ENCODE peak calls at places on chromosomes 2 and 18, in six cellular contexts. B is stomach, Z is SK-N-SH, U is HCT116, I is vagina, D is Panc1. M is an unnamed sample. For H3K36me3 and H3K4me1, the result is how much of the 10 kb centered on the place peaks cover.

GRCh38 chr2:20125616-20126015 is 74.2 kb upstream of the LAPTM4A start:
- DNase-seq in D (no peak), Z (no peak), U (no peak), B (no peak), I (no peak), M (peak)

GRCh38 chr2:128237911-128238697 is 80.6 kb downstream of the HS6ST1 start:
- DNase-seq in I (peak), D (no peak), Z (no peak), B (no peak), U (no peak), M (no peak)

GRCh38 chr2:209556354-209556961 is 132.6 kb downstream of the MAP2 start:
- DNase-seq in U (peak), I (no peak), Z (peak), B (no peak), D (peak), M (no peak)

GRCh38 chr2:134278546-134278945 is 24.7 kb downstream of the MGAT5 start:
- DNase-seq in U (no peak), B (no peak), Z (no peak), I (no peak), D (no peak), M (no peak)

GRCh38 chr2:68970566-68970965 is 3.9 kb upstream of the GKN1 start:
- DNase-seq in B (no peak), Z (no peak), D (no peak), U (no peak), I (no peak), M (no peak)

GRCh38 chr2:147538088-147538487 is 306.7 kb upstream of the ACVR2A start:
- DNase-seq in Z (no peak), B (no peak), I (no peak), U (no peak), D (no peak), M (no peak)

GRCh38 chr2:72605836-72606442 is 219.9 kb downstream of the EXOC6B start:
- DNase-seq in Z (peak), U (no peak), D (no peak), B (no peak), I (no peak), M (no peak)

GRCh38 chr2:1262609-1263008 is 150.7 kb upstream of the TPO start:
- DNase-seq in I (no peak), D (no peak), B (no peak), Z (no peak), U (no peak), M (no peak)

GRCh38 chr2:162113088-162113770 is 38.8 kb downstream of the GCG start:
- DNase-seq in Z (no peak), B (no peak), U (no peak), D (no peak), I (no peak), M (no peak)

GRCh38 chr2:239504643-239505235 is 103.9 kb upstream of the HDAC4 start:
- DNase-seq in Z (no peak), B (no peak), U (no peak), I (no peak), D (no peak), M (no peak)

GRCh38 chr2:149068996-149069888 is 30.7 kb downstream of the LYPD6B start:
- DNase-seq in U (no peak), B (no peak), I (no peak), Z (no peak), D (no peak), M (no peak)

GRCh38 chr2:172107690-172108586 is 5.2 kb upstream of the DLX2 start:
- DNase-seq in U (no peak), Z (peak), B (no peak), I (no peak), D (no peak), M (no peak)

GRCh38 chr2:12778811-12779574 is 62.3 kb downstream of the TRIB2 start:
- DNase-seq in D (no peak), B (no peak), Z (no peak), I (no peak), U (no peak), M (no peak)

GRCh38 chr2:149038442-149039212 is at the start of gene LYPD6B:
- DNase-seq in U (no peak), Z (peak), D (no peak), I (no peak), B (peak), M (peak)

GRCh38 chr2:127451981-127452380 is 33.8 kb downstream of the PROC start:
- DNase-seq in Z (no peak), B (no peak), U (no peak), I (no peak), D (no peak), M (no peak)

GRCh38 chr2:75403991-75404428 is 156.7 kb downstream of the EVA1A start:
- DNase-seq in D (peak), Z (peak), I (no peak), B (no peak), U (peak), M (no peak)

GRCh38 chr2:233448220-233448559 is 93.9 kb downstream of the DGKD start:
- DNase-seq in B (no peak), U (no peak), D (no peak), I (no peak), Z (no peak), M (peak)

GRCh38 chr2:136327162-136327852 is 209.4 kb upstream of the CXCR4 start:
- DNase-seq in B (peak), D (no peak), U (no peak), Z (peak), I (no peak), M (no peak)

GRCh38 chr2:69046221-69046662 is 33.3 kb downstream of the ANTXR1 start:
- DNase-seq in U (no peak), D (peak), B (peak), I (no peak), Z (no peak), M (no peak)

GRCh38 chr2:179141206-179141605 is 91.3 kb upstream of the CCDC141 start:
- DNase-seq in Z (no peak), D (no peak), B (no peak), I (no peak), U (no peak), M (no peak)

GRCh38 chr2:237073552-237073951 is 12.1 kb upstream of the COPS8 start:
- DNase-seq in I (no peak), D (no peak), Z (no peak), U (no peak), B (no peak), M (no peak)

GRCh38 chr2:10762651-10763460 is 41.4 kb downstream of the ATP6V1C2 start:
- DNase-seq in U (peak), B (no peak), Z (peak), I (no peak), D (no peak), M (peak)

GRCh38 chr2:108612153-108612513 is 77.9 kb downstream of the LIMS1 start:
- DNase-seq in B (no peak), D (no peak), U (no peak), I (no peak), Z (no peak), M (no peak)

GRCh38 chr2:226873051-226873620 is 37.3 kb downstream of the RHBDD1 start:
- DNase-seq in I (no peak), D (no peak), U (no peak), B (no peak), Z (no peak), M (no peak)

GRCh38 chr2:70902579-70902978 is 33.1 kb upstream of the ATP6V1B1 start:
- DNase-seq in B (no peak), Z (no peak), I (no peak), D (no peak), U (no peak), M (no peak)

GRCh38 chr2:237438082-237438925 is 24.3 kb upstream of the COL6A3 start:
- DNase-seq in Z (no peak), D (no peak), B (peak), U (no peak), I (no peak), M (no peak)

GRCh38 chr2:44638649-44639048 is 276.9 kb downstream of the CAMKMT start:
- DNase-seq in B (no peak), Z (peak), U (no peak), D (no peak), I (no peak), M (no peak)

GRCh38 chr2:235679471-235679870 is 185.6 kb downstream of the AGAP1 start:
- DNase-seq in Z (no peak), U (no peak), B (no peak), I (no peak), D (no peak), M (no peak)

GRCh38 chr2:15783489-15783888 is 156.9 kb upstream of the MYCN start:
- DNase-seq in D (no peak), Z (no peak), B (no peak), I (no peak), U (no peak), M (peak)

GRCh38 chr2:197261808-197262226 is 48.8 kb downstream of the ANKRD44 start:
- DNase-seq in D (no peak), U (no peak), I (no peak), B (no peak), Z (peak), M (no peak)

GRCh38 chr18:58668897-58669296 is 2.4 kb upstream of the MALT1 start:
- DNase-seq in I (no peak), B (no peak), Z (no peak), D (no peak), U (peak), M (no peak)

GRCh38 chr2:221569342-221570278 is 2.5 kb downstream of the EPHA4 start:
- DNase-seq in Z (no peak), I (no peak), B (no peak), U (no peak), D (no peak), M (peak)

GRCh38 chr18:63314062-63314790 is 5.3 kb downstream of the BCL2 start:
- DNase-seq in B (no peak), Z (no peak), U (no peak), I (no peak), D (no peak), M (no peak)
- TF ChIP-seq POLR2AphosphoS5 in B (no peak), Z (no peak), U (no peak), I (no peak), D (no peak), M (no peak)

DNA sequence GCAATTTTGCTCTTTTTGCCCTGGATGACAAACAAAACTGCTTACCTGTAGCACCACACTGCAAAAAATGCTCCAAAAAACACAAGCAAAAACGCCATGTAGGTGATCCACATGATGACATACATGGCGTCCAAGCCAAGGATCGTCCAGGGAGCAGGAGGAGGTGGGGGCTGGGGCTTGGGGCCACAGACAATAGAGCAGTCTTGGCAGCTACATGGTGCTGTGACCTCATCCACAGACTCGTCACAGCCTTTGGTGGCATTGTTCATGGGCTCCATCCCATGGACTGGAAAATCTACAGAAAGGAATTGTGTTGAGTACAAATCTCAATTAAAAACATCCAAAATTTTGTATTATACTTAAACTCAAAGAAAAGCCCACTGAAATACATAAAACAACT is 26.1 kb downstream of the NPC1 start:
- DNase-seq in D (no peak), Z (no peak), U (no peak), B (no peak), I (no peak), M (no peak)
- H3K36me3 ChIP-seq in D (under half), Z (under half), U (under half), B (half or more), I (under half), M (under half)

DNA sequence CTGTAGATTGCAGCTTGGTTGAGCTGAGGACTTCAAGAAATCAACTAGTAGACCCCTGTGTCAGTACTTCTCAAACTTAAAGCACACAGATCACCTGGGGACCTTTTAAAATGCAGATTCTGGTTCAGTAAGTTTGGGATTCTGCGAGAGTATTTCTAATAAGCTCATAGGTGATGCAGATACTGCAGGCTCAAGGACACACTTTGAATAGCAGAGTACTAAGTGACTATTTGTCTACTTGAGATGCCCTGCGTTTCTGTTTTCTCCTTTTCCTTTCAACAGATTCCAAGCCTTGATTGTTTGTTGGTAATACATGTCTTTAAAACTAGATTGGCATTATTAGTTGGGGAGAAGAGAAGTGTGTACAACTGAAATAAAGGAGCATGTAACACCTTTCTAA is 6.7 kb downstream of the MIB1 start:
- DNase-seq in B (no peak), I (no peak), U (no peak), Z (no peak), D (no peak), M (no peak)
- H3K4me1 ChIP-seq in B (under half), I (half or more), U (under half), Z (under half), D (under half), M (under half)

GRCh38 chr2:45826476-45826875 is 175.0 kb downstream of the PRKCE start:
- DNase-seq in Z (no peak), B (no peak), I (no peak), D (no peak), U (no peak), M (no peak)

GRCh38 chr2:45825001-45825651 is 173.7 kb downstream of the PRKCE start:
- DNase-seq in Z (no peak), U (no peak), D (no peak), I (no peak), B (no peak), M (no peak)

GRCh38 chr2:45821558-45822271 is 170.2 kb downstream of the PRKCE start:
- DNase-seq in Z (no peak), B (peak), U (peak), I (no peak), D (no peak), M (no peak)

GRCh38 chr2:45822272-45822630 is 170.8 kb downstream of the PRKCE start:
- DNase-seq in B (no peak), Z (no peak), I (no peak), U (no peak), D (no peak), M (no peak)

DNA sequence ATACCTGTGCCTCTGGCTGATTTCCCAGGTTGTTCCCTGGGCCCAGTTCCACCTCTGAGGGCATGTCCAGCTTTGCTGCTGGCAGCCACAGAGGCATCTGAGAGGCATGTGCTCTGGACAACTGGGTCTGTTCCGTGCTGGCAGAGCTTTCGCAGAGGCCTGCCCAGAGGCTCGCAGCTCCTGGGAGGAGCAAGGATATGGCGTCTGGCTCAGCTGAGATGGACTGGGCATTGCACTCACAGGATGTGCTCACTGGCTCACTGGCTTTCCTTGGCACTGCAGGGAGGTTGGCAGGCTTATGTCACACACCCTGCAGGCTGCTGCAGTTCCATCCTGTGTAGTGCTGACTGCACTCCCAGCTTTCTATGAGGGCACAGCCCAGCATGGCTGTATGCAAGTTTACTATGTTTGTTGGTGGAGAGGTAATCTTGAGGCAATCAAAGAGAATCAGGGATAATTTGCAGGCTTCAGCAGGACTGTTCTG is 172.3 kb downstream of the PRKCE start:
- DNase-seq in B (peak), I (no peak), U (no peak), D (no peak), Z (peak), M (no peak)
- TF ChIP-seq POLR2AphosphoS5 in B (peak), I (peak), U (no peak), D (no peak), Z (no peak), M (peak)

GRCh38 chr2:216112926-216113325 is 3.8 kb downstream of the XRCC5 start:
- DNase-seq in U (no peak), B (no peak), I (no peak), Z (no peak), D (no peak), M (no peak)
- H3K36me3 ChIP-seq in U (under half), B (half or more), I (under half), Z (half or more), D (half or more), M (half or more)